ENCODE peak calls at places on chromosomes 16 and 17, in nine cellular contexts. Q is astrocyte of the spinal cord, C is IMR-90, F is A673, R is tibial artery, J is stomach, P is foreskin fibroblast, V is hepatocyte, A is A549. I is an unnamed sample.
A peak's percentile ranks its signal among the peaks of the same experiment; 100 is the strongest.

GRCh38 chr17:47210105-47210504 is 957 bp downstream of the MYL4 start:
- DNase-seq in Q (no peak), C (no peak), F (no peak), R (no peak), J (no peak), P (no peak), V (no peak), A (no peak), I (no peak)

GRCh38 chr16:22814330-22815105 is 556 bp downstream of the HS3ST2 start:
- DNase-seq in Q (no peak), C (no peak), F (no peak), R (peak; percentile 23), J (no peak), P (no peak), V (no peak), A (no peak), I (peak; percentile 35)

GRCh38 chr16:57316390-57317017 is 32.0 kb upstream of the PLLP start:
- DNase-seq in Q (peak; percentile 87), C (peak; percentile 89), F (no peak), R (peak; percentile 71), J (no peak), P (peak; percentile 65), V (peak; percentile 37), A (peak; percentile 47), I (peak; percentile 65)

GRCh38 chr16:3157229-3158013 is 22.6 kb downstream of the ZNF213 start:
- DNase-seq in Q (peak; percentile 95), C (peak; percentile 98), F (peak; percentile 96), R (peak; percentile 67), J (peak; percentile 72), P (peak; percentile 91), V (peak; percentile 89), A (peak; percentile 81), I (peak; percentile 92)

GRCh38 chr17:74182041-74182783 is 21.3 kb upstream of the RPL38 start:
- DNase-seq in Q (no peak), C (no peak), F (no peak), R (no peak), J (no peak), P (no peak), V (no peak), A (no peak), I (no peak)

GRCh38 chr16:81939164-81940067 is 71.9 kb downstream of the SDR42E1 start:
- DNase-seq in Q (no peak), C (no peak), F (peak; percentile 30), R (no peak), J (no peak), P (no peak), V (no peak), A (no peak), I (no peak)

GRCh38 chr17:72315514-72315913 is 194.7 kb downstream of the SOX9 start:
- DNase-seq in Q (no peak), C (no peak), F (no peak), R (no peak), J (no peak), P (no peak), V (no peak), A (no peak), I (no peak)

GRCh38 chr17:76519667-76520066 is 17.8 kb downstream of the CYGB start:
- DNase-seq in Q (no peak), C (no peak), F (no peak), R (no peak), J (no peak), P (no peak), V (no peak), A (no peak), I (no peak)

GRCh38 chr16:57689772-57690558 is 4.6 kb upstream of the DRC7 start:
- DNase-seq in Q (no peak), C (no peak), F (no peak), R (no peak), J (no peak), P (no peak), V (no peak), A (no peak), I (no peak)

GRCh38 chr17:1058423-1059130 is 61.6 kb downstream of the TIMM22 start:
- DNase-seq in Q (peak; percentile 26), C (peak; percentile 35), F (peak; percentile 63), R (no peak), J (peak; percentile 71), P (peak; percentile 19), V (peak; percentile 58), A (peak; percentile 73), I (peak; percentile 65)

GRCh38 chr17:32755045-32755805 is 121.7 kb downstream of the MYO1D start:
- DNase-seq in Q (peak; percentile 81), C (peak; percentile 76), F (peak; percentile 64), R (no peak), J (no peak), P (peak; percentile 30), V (peak; percentile 61), A (peak; percentile 55), I (peak; percentile 71)

GRCh38 chr16:4339909-4340308 is 11.2 kb downstream of the PAM16 start:
- DNase-seq in Q (peak; percentile 31), C (peak; percentile 52), F (peak; percentile 90), R (no peak), J (peak; percentile 46), P (no peak), V (peak; percentile 71), A (no peak), I (no peak)

GRCh38 chr17:18970582-18971480 is 18.9 kb downstream of the SLC5A10 start:
- DNase-seq in Q (no peak), C (no peak), F (no peak), R (no peak), J (no peak), P (no peak), V (no peak), A (no peak), I (no peak)
- TF ChIP-seq CTCF in Q (no peak), C (peak; percentile 17), F (no peak), R (no peak), J (no peak), P (no peak), V (peak; percentile 10), A (peak; percentile 22), I (peak; percentile 15)

GRCh38 chr16:513950-514349 is 13.6 kb upstream of the CAPN15 start:
- DNase-seq in Q (no peak), C (no peak), F (no peak), R (no peak), J (no peak), P (no peak), V (no peak), A (no peak), I (no peak)

GRCh38 chr16:508884-509736 is 18.4 kb upstream of the CAPN15 start:
- DNase-seq in Q (peak; percentile 58), C (peak; percentile 35), F (no peak), R (no peak), J (no peak), P (no peak), V (peak; percentile 66), A (no peak), I (no peak)

GRCh38 chr16:515963-516226 is 11.6 kb upstream of the CAPN15 start:
- DNase-seq in Q (no peak), C (no peak), F (no peak), R (no peak), J (no peak), P (no peak), V (no peak), A (no peak), I (no peak)

GRCh38 chr16:515175-515962 is 12.1 kb upstream of the CAPN15 start:
- DNase-seq in Q (no peak), C (no peak), F (no peak), R (no peak), J (no peak), P (no peak), V (no peak), A (no peak), I (no peak)

DNA sequence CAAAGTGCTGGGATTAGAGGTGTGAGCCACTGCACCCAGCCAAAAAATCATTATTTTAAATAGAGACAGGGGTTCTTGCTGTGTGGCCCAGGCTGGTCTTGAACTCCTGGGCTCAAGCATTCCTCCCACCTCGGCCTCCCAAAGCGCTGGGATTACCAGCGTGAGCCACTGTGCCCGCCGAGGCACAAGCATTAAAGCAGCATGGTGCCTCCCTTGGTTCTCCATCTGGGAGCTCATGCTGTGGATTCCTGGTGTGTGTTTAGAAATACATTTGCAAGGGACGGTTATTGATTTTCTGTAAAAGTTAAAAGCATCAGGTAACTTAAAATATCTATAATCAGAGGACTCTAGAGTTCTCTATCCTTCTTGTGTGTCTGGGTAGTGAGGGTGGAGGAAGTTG is 14.7 kb upstream of the CAPN15 start:
- DNase-seq in Q (no peak), C (no peak), F (no peak), R (no peak), J (no peak), P (no peak), V (no peak), A (no peak), I (no peak)
- H3K4me3 ChIP-seq in Q (no peak overlapping the region), C (no peak overlapping the region), F (no peak overlapping the region), R (no peak overlapping the region), J (no peak overlapping the region), P (no peak overlapping the region), V (no peak overlapping the region), A (no peak overlapping the region), I (no peak overlapping the region)

GRCh38 chr17:57441270-57441600 is 184.9 kb downstream of the MSI2 start:
- DNase-seq in Q (no peak), C (no peak), F (no peak), R (no peak), J (no peak), P (no peak), V (no peak), A (no peak), I (no peak)

GRCh38 chr17:57442914-57443571 is 186.7 kb downstream of the MSI2 start:
- DNase-seq in Q (peak; percentile 79), C (no peak), F (no peak), R (no peak), J (peak; percentile 36), P (no peak), V (no peak), A (no peak), I (peak; percentile 72)

GRCh38 chr17:57440522-57441269 is 184.4 kb downstream of the MSI2 start:
- DNase-seq in Q (peak; percentile 98), C (peak; percentile 88), F (peak; percentile 59), R (peak; percentile 56), J (peak; percentile 60), P (peak; percentile 50), V (peak; percentile 78), A (peak; percentile 59), I (peak; percentile 86)

GRCh38 chr17:57443781-57444180 is 187.5 kb downstream of the MSI2 start:
- DNase-seq in Q (no peak), C (no peak), F (no peak), R (no peak), J (no peak), P (no peak), V (no peak), A (no peak), I (no peak)

DNA sequence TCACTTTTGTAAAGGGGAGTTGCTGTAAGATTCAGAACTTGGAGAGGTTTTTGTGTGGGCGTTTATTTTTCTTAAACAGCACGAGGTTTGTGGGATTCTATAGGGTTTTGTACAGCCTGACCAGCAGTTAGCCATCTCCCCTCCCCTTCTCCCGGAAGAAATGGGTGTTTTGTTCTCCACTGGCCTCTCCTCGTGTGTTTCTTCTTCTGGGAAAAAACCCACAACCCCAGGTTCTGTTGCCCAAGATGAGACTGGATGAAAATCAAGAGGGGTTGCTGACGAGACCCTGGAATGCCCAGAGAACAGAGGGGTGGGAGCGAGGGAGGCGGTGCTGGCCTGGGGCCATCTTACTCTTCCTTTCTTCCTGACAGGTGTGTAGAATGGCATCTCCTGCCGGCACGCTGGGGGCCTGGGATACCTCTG is 186.1 kb downstream of the MSI2 start:
- DNase-seq in Q (peak; percentile 75), C (peak; percentile 91), F (no peak), R (no peak), J (no peak), P (no peak), V (no peak), A (no peak), I (no peak)
- TF ChIP-seq CTCF in Q (no peak), C (no peak), F (no peak), R (no peak), J (no peak), P (no peak), V (no peak), A (no peak), I (no peak)

GRCh38 chr16:30525844-30526136 is 576 bp downstream of the ZNF768 start:
- DNase-seq in Q (no peak), C (no peak), F (no peak), R (no peak), J (no peak), P (no peak), V (no peak), A (no peak), I (no peak)
- H3K4me3 ChIP-seq in Q (peak overlapping the region; percentile 70), C (peak overlapping the region; percentile 85), F (peak overlapping the region; percentile 86), R (peak overlapping the region; percentile 63), J (peak overlapping the region; percentile 92), P (peak overlapping the region; percentile 85), V (peak overlapping the region; percentile 74), A (peak overlapping the region; percentile 85), I (peak overlapping the region; percentile 71)